ENCODE peak calls at places on chromosomes 7 and 10, in six cellular contexts. C is activated T-helper 9 cell treated with anti-CD3 and anti-CD28 coated beads, Interleukin-2, amount 50 U/mL, for 16 hours; Y is skeletal muscle cell; B is IMR-90; R is activated T-cell treated with anti-CD3 and anti-CD28 coated beads for 48 hours; J is CD8-positive, alpha-beta T cell. M is an unnamed sample.

GRCh38 chr10:99372546-99373271 is 43.6 kb downstream of the CNNM1 start:
- DNase-seq in R (no peak), Y (peak), J (no peak), B (peak), C (no peak), M (peak)

GRCh38 chr10:100364735-100365391 is 17.8 kb downstream of the SCD start:
- DNase-seq in Y (peak), J (no peak), C (no peak), R (no peak), B (peak), M (peak)

GRCh38 chr7:50304158-50304910 is at the start of gene IKZF1:
- DNase-seq in Y (no peak), B (no peak), J (peak), R (peak), C (no peak), M (peak)

GRCh38 chr10:79940431-79940830 is 8.5 kb downstream of the SFTPD start:
- DNase-seq in B (no peak), Y (no peak), C (no peak), R (no peak), J (no peak), M (no peak)

GRCh38 chr10:119853584-119853983 is 19.1 kb downstream of the MCMBP start:
- DNase-seq in Y (no peak), R (no peak), C (no peak), B (no peak), J (no peak), M (no peak)

GRCh38 chr7:133797818-133798485 is 329.2 kb upstream of the LRGUK start:
- DNase-seq in Y (no peak), J (no peak), B (peak), R (no peak), C (no peak), M (peak)

GRCh38 chr7:113113912-113114311 is 4.4 kb downstream of the SMIM30 start:
- DNase-seq in R (no peak), J (no peak), C (no peak), Y (no peak), B (no peak), M (peak)

GRCh38 chr7:67371429-67372305 is 375.0 kb downstream of the TYW1 start:
- DNase-seq in C (peak), R (peak), B (peak), Y (peak), J (peak), M (peak)

GRCh38 chr7:56081626-56082340 is 11.0 kb downstream of the PHKG1 start:
- DNase-seq in R (no peak), C (no peak), B (no peak), J (no peak), Y (no peak), M (no peak)

GRCh38 chr7:91573405-91573804 is 307.1 kb downstream of the MTERF1 start:
- DNase-seq in C (no peak), Y (no peak), J (no peak), R (no peak), B (no peak), M (no peak)

GRCh38 chr7:130490287-130490686 is 1.6 kb upstream of the MEST start:
- DNase-seq in C (no peak), J (no peak), B (no peak), Y (no peak), R (no peak), M (no peak)

M was measured in iris pigment epithelial cell.